ENCODE peak calls at places on chromosomes 2 and 18, in seven cellular contexts. T is body of pancreas, B is IMR-90, G is cardiac muscle cell, A is AML-193, Z is astrocyte, L is GM13976. H is an unnamed sample.

GRCh38 chr2:63842149-63843061 is 709 bp downstream of the UGP2 start:
- DNase-seq in T (peak), B (peak), G (peak), A (peak), Z (peak), L (peak), H (peak)

GRCh38 chr18:49340446-49340845 is 120.0 kb downstream of the DYM start:
- DNase-seq in T (no peak), B (peak), G (no peak), A (no peak), Z (peak), L (no peak), H (no peak)

GRCh38 chr2:44951124-44951523 is 9.6 kb downstream of the SIX3 start:
- DNase-seq in T (no peak), B (no peak), G (no peak), A (no peak), Z (no peak), L (no peak), H (no peak)

GRCh38 chr2:27715318-27716165 is 51.9 kb downstream of the SLC4A1AP start:
- DNase-seq in T (no peak), B (peak), G (peak), A (no peak), Z (peak), L (peak), H (no peak)

GRCh38 chr2:55047677-55048299 is 2.5 kb downstream of the RTN4 start:
- DNase-seq in T (peak), B (peak), G (no peak), A (peak), Z (peak), L (no peak), H (peak)

GRCh38 chr18:67590571-67591141 is 74.1 kb upstream of the DSEL start:
- DNase-seq in T (no peak), B (peak), G (no peak), A (no peak), Z (peak), L (no peak), H (no peak)

GRCh38 chr18:73365018-73365417 is 497.2 kb upstream of the NETO1 start:
- DNase-seq in T (no peak), B (peak), G (no peak), A (no peak), Z (peak), L (no peak), H (no peak)

GRCh38 chr2:45943231-45944044 is 292.0 kb downstream of the PRKCE start:
- DNase-seq in T (no peak), B (no peak), G (no peak), A (no peak), Z (peak), L (no peak), H (no peak)

GRCh38 chr2:24280161-24280560 is 80.2 kb downstream of the ITSN2 start:
- DNase-seq in T (no peak), B (no peak), G (no peak), A (no peak), Z (no peak), L (no peak), H (no peak)

GRCh38 chr18:12621737-12622306 is 36.1 kb downstream of the SPIRE1 start:
- DNase-seq in T (no peak), B (peak), G (no peak), A (no peak), Z (peak), L (no peak), H (no peak)

GRCh38 chr18:46587568-46587967 is 69.5 kb downstream of the LOXHD1 start:
- DNase-seq in T (no peak), B (no peak), G (no peak), A (no peak), Z (no peak), L (no peak), H (no peak)

GRCh38 chr2:71779306-71779855 is 326.0 kb downstream of the DYSF start:
- DNase-seq in T (no peak), B (peak), G (no peak), A (no peak), Z (peak), L (no peak), H (no peak)

H was measured in KG1.